ENCODE peak calls at places on chromosome 7, in seven cellular contexts. I is tibial artery; L is epithelial cell of proximal tubule; S is fibroblast of pulmonary artery; H is kidney; X is SJSA1; B is CD4-positive, alpha-beta memory T cell. T is an unnamed sample.

GRCh38 chr7:44196450-44196872 is 4.3 kb upstream of the YKT6 start:
- DNase-seq in S (peak), X (peak), L (no peak), I (no peak), B (no peak), H (no peak), T (peak)

GRCh38 chr7:111760043-111760442 is 197.8 kb upstream of the IMMP2L start:
- DNase-seq in S (no peak), I (no peak), X (no peak), H (no peak), B (no peak), L (no peak), T (no peak)

GRCh38 chr7:105839271-105839670 is 37.1 kb downstream of the ATXN7L1 start:
- DNase-seq in B (no peak), H (no peak), S (no peak), X (no peak), I (no peak), L (no peak), T (no peak)

GRCh38 chr7:23544913-23545354 is 13.2 kb upstream of the TRA2A start:
- DNase-seq in L (no peak), I (no peak), B (no peak), X (peak), H (no peak), S (peak), T (no peak)

GRCh38 chr7:129986600-129986999 is 33.8 kb upstream of the UBE2H start:
- DNase-seq in H (no peak), S (no peak), I (no peak), X (no peak), B (no peak), L (no peak), T (no peak)

GRCh38 chr7:138358850-138359341 is 101.2 kb upstream of the TRIM24 start:
- DNase-seq in I (no peak), H (no peak), S (no peak), B (no peak), L (no peak), X (no peak), T (no peak)

GRCh38 chr7:158052381-158053095 is 535.1 kb downstream of the PTPRN2 start:
- DNase-seq in B (no peak), H (no peak), S (no peak), I (peak), L (no peak), X (no peak), T (no peak)

GRCh38 chr7:143936087-143937009 is 1.3 kb downstream of the OR2F2 start:
- DNase-seq in S (peak), H (no peak), L (no peak), X (no peak), B (no peak), I (no peak), T (no peak)

GRCh38 chr7:82291931-82292330 is 151.6 kb downstream of the CACNA2D1 start:
- DNase-seq in S (no peak), H (no peak), B (no peak), I (no peak), X (no peak), L (no peak), T (no peak)

GRCh38 chr7:157250605-157251228 is 86.1 kb upstream of the DNAJB6 start:
- DNase-seq in B (peak), I (no peak), H (no peak), X (no peak), S (peak), L (no peak), T (peak)

GRCh38 chr7:151460474-151460855 is 20.5 kb upstream of the CRYGN start:
- DNase-seq in I (peak), L (no peak), H (no peak), B (no peak), S (no peak), X (no peak), T (no peak)

GRCh38 chr7:41238851-41239331 is 464.0 kb downstream of the INHBA start:
- DNase-seq in I (no peak), L (peak), H (no peak), S (peak), X (peak), B (no peak), T (no peak)

GRCh38 chr7:92987095-92987494 is 130.7 kb downstream of the SAMD9 start:
- DNase-seq in L (no peak), B (no peak), I (no peak), X (no peak), H (no peak), S (peak), T (peak)

GRCh38 chr7:16268821-16269768 is 152.2 kb downstream of the CRPPA start:
- DNase-seq in I (no peak), X (peak), B (no peak), H (no peak), L (no peak), S (peak), T (peak)

GRCh38 chr7:143256932-143257331 is 6.3 kb upstream of the GSTK1 start:
- DNase-seq in I (no peak), B (no peak), S (no peak), X (no peak), L (no peak), H (no peak), T (no peak)

GRCh38 chr7:157723205-157723604 is 386.4 kb downstream of the DNAJB6 start:
- DNase-seq in S (no peak), I (no peak), X (no peak), H (peak), B (no peak), L (no peak), T (no peak)

GRCh38 chr7:155512246-155512887 is 34.0 kb downstream of the CNPY1 start:
- DNase-seq in I (no peak), B (no peak), X (no peak), S (no peak), L (no peak), H (no peak), T (no peak)

GRCh38 chr7:139034855-139035587 is 821 bp downstream of the ZC3HAV1L start:
- DNase-seq in I (no peak), L (no peak), S (peak), X (peak), H (no peak), B (no peak), T (no peak)

GRCh38 chr7:100623951-100624824 is 11.8 kb downstream of the MOSPD3 start:
- DNase-seq in B (no peak), L (no peak), I (no peak), S (no peak), H (no peak), X (no peak), T (no peak)

GRCh38 chr7:100627238-100627549 is 14.2 kb downstream of the TFR2 start:
- DNase-seq in S (no peak), B (no peak), H (no peak), I (no peak), X (no peak), L (no peak), T (no peak)

GRCh38 chr7:100629117-100629711 is 12.1 kb downstream of the TFR2 start:
- DNase-seq in H (no peak), B (no peak), I (no peak), L (no peak), X (no peak), S (peak), T (no peak)

GRCh38 chr7:100626530-100627237 is 14.3 kb downstream of the MOSPD3 start:
- DNase-seq in L (no peak), S (peak), B (peak), X (peak), I (peak), H (peak), T (peak)

DNA sequence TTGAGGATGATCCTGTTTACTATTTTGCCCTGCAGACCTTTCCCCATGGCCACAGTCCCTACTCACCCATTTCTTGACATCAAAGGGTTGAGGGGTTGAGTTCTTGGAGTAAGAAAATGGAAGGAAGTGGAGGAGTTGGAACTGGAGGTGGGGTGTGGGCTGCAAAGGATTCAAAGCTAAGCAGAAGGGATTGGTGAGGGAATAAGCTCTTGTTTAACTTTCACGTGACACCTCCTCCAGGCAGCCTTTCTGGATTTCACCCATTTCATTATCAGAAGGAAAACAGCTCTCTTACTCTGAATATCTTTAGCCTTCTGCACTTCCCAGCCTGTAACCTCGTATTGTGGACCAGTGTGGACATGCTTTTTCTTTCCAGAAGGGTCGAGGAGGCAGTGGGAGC is 13.7 kb downstream of the MOSPD3 start:
- DNase-seq in H (no peak), I (no peak), S (no peak), L (no peak), X (no peak), B (no peak), T (no peak)
- H3K4me3 ChIP-seq in H (no peak), I (peak), S (peak), L (no peak), X (no peak), B (peak), T (peak)

DNA sequence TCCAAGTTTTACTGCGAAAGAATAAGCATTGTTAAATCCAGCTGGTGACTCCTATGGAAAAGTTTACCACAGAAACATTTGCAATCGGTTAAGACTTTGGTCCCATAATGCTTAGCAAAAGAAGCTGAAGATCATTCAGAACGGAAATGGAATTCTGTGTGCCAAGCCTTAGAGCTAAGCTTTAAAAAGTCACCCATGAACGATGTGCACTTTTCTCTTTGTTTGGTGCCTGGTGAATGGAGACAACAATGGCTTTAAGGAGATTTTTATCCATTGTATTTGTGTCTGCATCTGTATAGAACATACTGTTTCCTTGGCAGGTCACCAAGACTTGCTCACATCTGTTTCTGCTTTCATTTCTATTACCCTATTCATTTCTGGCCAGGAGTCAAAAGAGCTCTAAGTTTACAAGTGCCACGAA is 26.3 kb upstream of the COL1A2 start:
- DNase-seq in B (no peak), I (no peak), X (peak), H (no peak), L (no peak), S (peak), T (peak)
- H3K4me3 ChIP-seq in B (no peak), I (peak), X (no peak), H (peak), L (no peak), S (peak), T (no peak)

GRCh38 chr7:137081276-137081675 is 212.8 kb downstream of the CHRM2 start:
- DNase-seq in L (no peak), B (no peak), X (no peak), I (no peak), S (no peak), H (no peak), T (no peak)
- H3K4me3 ChIP-seq in L (no peak), B (no peak), X (no peak), I (no peak), S (no peak), H (no peak), T (no peak)

GRCh38 chr7:128266891-128267839 is 26.1 kb downstream of the LEP start:
- DNase-seq in H (peak), X (peak), I (peak), B (no peak), S (peak), L (peak), T (peak)

GRCh38 chr7:128268233-128268632 is 27.2 kb downstream of the LEP start:
- DNase-seq in H (no peak), S (no peak), B (no peak), X (no peak), L (no peak), I (no peak), T (no peak)

GRCh38 chr7:128274246-128274889 is 33.3 kb downstream of the LEP start:
- DNase-seq in L (no peak), I (no peak), S (no peak), B (no peak), H (no peak), X (no peak), T (no peak)

GRCh38 chr7:128271471-128272454 is 30.7 kb downstream of the LEP start:
- DNase-seq in B (no peak), L (no peak), S (no peak), X (no peak), I (no peak), H (no peak), T (no peak)

DNA sequence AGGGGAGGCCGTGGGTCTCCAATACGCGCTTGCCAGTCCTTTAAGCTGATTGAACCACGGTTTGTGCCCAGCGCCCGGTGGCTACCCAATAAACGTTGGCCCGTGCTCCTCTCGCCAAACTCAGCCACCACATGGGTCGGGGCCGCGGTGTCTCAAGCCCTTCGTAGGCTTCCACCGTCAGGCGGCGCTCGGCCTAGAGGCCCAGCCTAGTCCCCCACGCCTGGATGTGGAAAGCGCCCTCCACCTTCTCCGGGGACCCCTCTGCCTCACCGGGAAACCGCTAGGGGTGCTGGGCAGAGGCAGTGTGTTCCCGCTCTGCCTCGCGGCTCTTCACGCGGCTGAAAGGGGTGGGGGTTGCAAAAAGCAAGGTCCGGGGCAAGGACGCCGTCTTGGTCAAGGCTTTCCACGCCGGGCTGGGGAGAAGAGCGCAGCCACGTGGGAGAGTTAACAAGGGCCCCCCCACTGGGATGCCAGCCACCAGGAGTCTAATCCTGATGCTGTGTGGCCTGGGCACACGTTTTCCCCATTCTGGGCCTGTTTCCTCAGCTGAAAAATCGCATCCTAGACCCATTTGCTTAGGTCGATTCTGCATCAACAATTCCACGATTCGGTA is 29.8 kb downstream of the LEP start:
- DNase-seq in I (no peak), L (no peak), B (no peak), X (no peak), H (peak), S (no peak), T (no peak)
- H3K4me3 ChIP-seq in I (peak), L (peak), B (no peak), X (no peak), H (peak), S (no peak), T (no peak)

GRCh38 chr7:35805876-35806275 is 5.0 kb downstream of the SEPTIN7 start:
- DNase-seq in X (no peak), H (no peak), S (peak), L (no peak), I (no peak), B (no peak), T (no peak)
- H3K4me3 ChIP-seq in X (no peak), H (no peak), S (no peak), L (no peak), I (no peak), B (no peak), T (no peak)

GRCh38 chr7:39948375-39948774 is 1.7 kb upstream of the CDK13 start:
- DNase-seq in B (peak), S (no peak), L (no peak), X (no peak), H (no peak), I (no peak), T (no peak)
- H3K4me3 ChIP-seq in B (peak), S (peak), L (peak), X (peak), H (peak), I (peak), T (peak)

GRCh38 chr7:94396044-94396443 is 1.3 kb downstream of the COL1A2 start:
- DNase-seq in H (no peak), B (no peak), X (peak), L (no peak), S (peak), I (no peak), T (no peak)
- H3K4me3 ChIP-seq in H (peak), B (no peak), X (peak), L (no peak), S (peak), I (peak), T (peak)